ENCODE peak calls at places on chromosomes 3 and 15, in ten cellular contexts. One of them, this sample, is unnamed.

GRCh38 chr3:19886404-19886803 is 47.6 kb downstream of the EFHB start:
- DNase-seq in cardiac muscle cell: no peak
- DNase-seq in upper lobe of right lung: no peak
- DNase-seq in H9: no peak
- DNase-seq in tibial artery: no peak
- DNase-seq in hepatocyte: no peak
- DNase-seq in GM23338: no peak
- DNase-seq in effector memory CD4-positive, alpha-beta T cell: no peak
- DNase-seq in neural progenitor cell: no peak
- DNase-seq in CD4-positive, alpha-beta memory T cell: no peak
- DNase-seq in this sample: no peak

GRCh38 chr15:68337826-68338225 is 60.3 kb downstream of the FEM1B start:
- DNase-seq in tibial artery: peak; percentile 91
- DNase-seq in upper lobe of right lung: no peak
- DNase-seq in neural progenitor cell: no peak
- DNase-seq in hepatocyte: no peak
- DNase-seq in cardiac muscle cell: no peak
- DNase-seq in CD4-positive, alpha-beta memory T cell: no peak
- DNase-seq in effector memory CD4-positive, alpha-beta T cell: no peak
- DNase-seq in H9: no peak
- DNase-seq in GM23338: no peak
- DNase-seq in this sample: no peak

GRCh38 chr3:193400304-193400703 is 21.8 kb upstream of the ATP13A5 start:
- DNase-seq in CD4-positive, alpha-beta memory T cell: no peak
- DNase-seq in GM23338: no peak
- DNase-seq in upper lobe of right lung: no peak
- DNase-seq in effector memory CD4-positive, alpha-beta T cell: no peak
- DNase-seq in cardiac muscle cell: no peak
- DNase-seq in tibial artery: no peak
- DNase-seq in hepatocyte: no peak
- DNase-seq in H9: no peak
- DNase-seq in neural progenitor cell: no peak
- DNase-seq in this sample: no peak

GRCh38 chr3:159824341-159824740 is 164.3 kb upstream of the IL12A start:
- DNase-seq in GM23338: no peak
- DNase-seq in effector memory CD4-positive, alpha-beta T cell: no peak
- DNase-seq in upper lobe of right lung: no peak
- DNase-seq in CD4-positive, alpha-beta memory T cell: no peak
- DNase-seq in H9: no peak
- DNase-seq in cardiac muscle cell: peak; percentile 30
- DNase-seq in tibial artery: no peak
- DNase-seq in neural progenitor cell: no peak
- DNase-seq in hepatocyte: peak; percentile 75
- DNase-seq in this sample: no peak

GRCh38 chr3:23330568-23330967 is 127.4 kb downstream of the UBE2E2 start:
- DNase-seq in H9: no peak
- DNase-seq in effector memory CD4-positive, alpha-beta T cell: no peak
- DNase-seq in CD4-positive, alpha-beta memory T cell: no peak
- DNase-seq in hepatocyte: no peak
- DNase-seq in GM23338: no peak
- DNase-seq in neural progenitor cell: no peak
- DNase-seq in tibial artery: no peak
- DNase-seq in upper lobe of right lung: no peak
- DNase-seq in cardiac muscle cell: no peak
- DNase-seq in this sample: no peak

GRCh38 chr3:14453841-14454630 is 51.6 kb downstream of the SLC6A6 start:
- DNase-seq in neural progenitor cell: no peak
- DNase-seq in effector memory CD4-positive, alpha-beta T cell: no peak
- DNase-seq in tibial artery: no peak
- DNase-seq in CD4-positive, alpha-beta memory T cell: no peak
- DNase-seq in upper lobe of right lung: peak; percentile 48
- DNase-seq in hepatocyte: no peak
- DNase-seq in GM23338: no peak
- DNase-seq in cardiac muscle cell: peak; percentile 26
- DNase-seq in H9: no peak
- DNase-seq in this sample: no peak

GRCh38 chr3:42531470-42531869 is 29.0 kb downstream of the VIPR1 start:
- DNase-seq in tibial artery: no peak
- DNase-seq in GM23338: no peak
- DNase-seq in upper lobe of right lung: no peak
- DNase-seq in cardiac muscle cell: no peak
- DNase-seq in H9: no peak
- DNase-seq in hepatocyte: no peak
- DNase-seq in neural progenitor cell: no peak
- DNase-seq in CD4-positive, alpha-beta memory T cell: no peak
- DNase-seq in effector memory CD4-positive, alpha-beta T cell: no peak
- DNase-seq in this sample: no peak

GRCh38 chr3:159911011-159911663 is 77.5 kb upstream of the IL12A start:
- DNase-seq in effector memory CD4-positive, alpha-beta T cell: no peak
- DNase-seq in cardiac muscle cell: no peak
- DNase-seq in upper lobe of right lung: no peak
- DNase-seq in hepatocyte: no peak
- DNase-seq in neural progenitor cell: no peak
- DNase-seq in GM23338: no peak
- DNase-seq in tibial artery: no peak
- DNase-seq in H9: no peak
- DNase-seq in CD4-positive, alpha-beta memory T cell: no peak
- DNase-seq in this sample: no peak

GRCh38 chr15:71687902-71688508 is 122.3 kb upstream of the NR2E3 start:
- DNase-seq in H9: no peak
- DNase-seq in CD4-positive, alpha-beta memory T cell: no peak
- DNase-seq in GM23338: no peak
- DNase-seq in hepatocyte: no peak
- DNase-seq in tibial artery: no peak
- DNase-seq in cardiac muscle cell: no peak
- DNase-seq in upper lobe of right lung: no peak
- DNase-seq in neural progenitor cell: no peak
- DNase-seq in effector memory CD4-positive, alpha-beta T cell: no peak
- DNase-seq in this sample: no peak

GRCh38 chr3:13080591-13080990 is 7.4 kb upstream of the IQSEC1 start:
- DNase-seq in H9: no peak
- DNase-seq in GM23338: no peak
- DNase-seq in cardiac muscle cell: no peak
- DNase-seq in tibial artery: peak; percentile 94
- DNase-seq in CD4-positive, alpha-beta memory T cell: no peak
- DNase-seq in neural progenitor cell: no peak
- DNase-seq in effector memory CD4-positive, alpha-beta T cell: no peak
- DNase-seq in upper lobe of right lung: no peak
- DNase-seq in hepatocyte: no peak
- DNase-seq in this sample: no peak

GRCh38 chr15:81049835-81050234 is 49.1 kb downstream of the TLNRD1 start:
- DNase-seq in GM23338: no peak
- DNase-seq in H9: no peak
- DNase-seq in upper lobe of right lung: no peak
- DNase-seq in hepatocyte: no peak
- DNase-seq in neural progenitor cell: no peak
- DNase-seq in CD4-positive, alpha-beta memory T cell: no peak
- DNase-seq in tibial artery: no peak
- DNase-seq in effector memory CD4-positive, alpha-beta T cell: no peak
- DNase-seq in cardiac muscle cell: no peak
- DNase-seq in this sample: no peak

GRCh38 chr3:149316427-149316826 is 17.0 kb downstream of the TM4SF18 start:
- DNase-seq in hepatocyte: no peak
- DNase-seq in GM23338: no peak
- DNase-seq in CD4-positive, alpha-beta memory T cell: no peak
- DNase-seq in cardiac muscle cell: no peak
- DNase-seq in tibial artery: no peak
- DNase-seq in effector memory CD4-positive, alpha-beta T cell: no peak
- DNase-seq in neural progenitor cell: no peak
- DNase-seq in H9: no peak
- DNase-seq in upper lobe of right lung: no peak
- DNase-seq in this sample: no peak

GRCh38 chr3:42025388-42026138 is 63.7 kb upstream of the ULK4 start:
- DNase-seq in GM23338: peak; percentile 96
- DNase-seq in CD4-positive, alpha-beta memory T cell: no peak
- DNase-seq in neural progenitor cell: peak; percentile 95
- DNase-seq in upper lobe of right lung: peak; percentile 85
- DNase-seq in effector memory CD4-positive, alpha-beta T cell: no peak
- DNase-seq in tibial artery: peak; percentile 94
- DNase-seq in cardiac muscle cell: peak; percentile 81
- DNase-seq in H9: peak; percentile 93
- DNase-seq in hepatocyte: peak; percentile 96
- DNase-seq in this sample: peak; percentile 83

GRCh38 chr3:16905704-16906103 is 20.9 kb downstream of the PLCL2 start:
- DNase-seq in cardiac muscle cell: no peak
- DNase-seq in CD4-positive, alpha-beta memory T cell: no peak
- DNase-seq in neural progenitor cell: no peak
- DNase-seq in effector memory CD4-positive, alpha-beta T cell: no peak
- DNase-seq in GM23338: no peak
- DNase-seq in upper lobe of right lung: no peak
- DNase-seq in hepatocyte: no peak
- DNase-seq in tibial artery: no peak
- DNase-seq in H9: no peak
- DNase-seq in this sample: no peak

GRCh38 chr3:112675349-112675748 is 34.4 kb upstream of the CCDC80 start:
- DNase-seq in upper lobe of right lung: no peak
- DNase-seq in GM23338: no peak
- DNase-seq in cardiac muscle cell: no peak
- DNase-seq in effector memory CD4-positive, alpha-beta T cell: no peak
- DNase-seq in tibial artery: no peak
- DNase-seq in hepatocyte: no peak
- DNase-seq in CD4-positive, alpha-beta memory T cell: no peak
- DNase-seq in neural progenitor cell: no peak
- DNase-seq in H9: no peak
- DNase-seq in this sample: no peak

DNA sequence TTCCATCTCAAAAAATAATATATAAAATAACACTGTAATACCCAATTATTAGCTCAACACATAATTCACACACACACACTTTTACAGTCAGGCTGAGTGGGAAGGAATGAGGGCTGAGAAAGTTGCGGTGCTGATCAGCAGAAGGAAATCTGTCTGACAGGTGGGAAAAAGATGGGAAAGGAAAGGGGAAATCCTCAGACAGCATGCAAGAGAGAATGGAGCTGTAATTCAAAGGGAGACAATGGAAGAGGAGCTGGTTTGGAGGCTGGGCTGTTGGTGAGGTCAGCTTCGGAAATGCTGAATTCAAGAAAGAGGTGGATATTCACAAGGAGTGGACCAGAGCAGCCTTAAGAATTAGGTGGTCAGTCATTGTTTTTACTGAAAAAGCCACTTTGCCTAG is 121.6 kb upstream of the LMOD3 start:
- DNase-seq in CD4-positive, alpha-beta memory T cell: no peak
- DNase-seq in effector memory CD4-positive, alpha-beta T cell: no peak
- DNase-seq in H9: no peak
- DNase-seq in upper lobe of right lung: no peak
- DNase-seq in neural progenitor cell: peak; percentile 27
- DNase-seq in cardiac muscle cell: no peak
- DNase-seq in tibial artery: no peak
- DNase-seq in hepatocyte: no peak
- DNase-seq in GM23338: peak; percentile 21
- DNase-seq in this sample: no peak
- H3K4me1 ChIP-seq in CD4-positive, alpha-beta memory T cell: peaks cover 5% of the 10 kb centered on the region
- H3K4me1 ChIP-seq in effector memory CD4-positive, alpha-beta T cell: no peaks in the 10 kb centered on the region
- H3K4me1 ChIP-seq in H9: peaks cover 12% of the 10 kb centered on the region
- H3K4me1 ChIP-seq in upper lobe of right lung: peaks cover 22% of the 10 kb centered on the region
- H3K4me1 ChIP-seq in neural progenitor cell: peaks cover 43% of the 10 kb centered on the region
- H3K4me1 ChIP-seq in cardiac muscle cell: peaks cover 57% of the 10 kb centered on the region
- H3K4me1 ChIP-seq in tibial artery: no peaks in the 10 kb centered on the region
- H3K4me1 ChIP-seq in hepatocyte: peaks cover 14% of the 10 kb centered on the region
- H3K4me1 ChIP-seq in GM23338: peaks cover 37% of the 10 kb centered on the region
- H3K4me1 ChIP-seq in this sample: peaks cover 8% of the 10 kb centered on the region

GRCh38 chr3:195911946-195912270 is 3.6 kb upstream of the TNK2 start:
- DNase-seq in GM23338: no peak
- DNase-seq in H9: peak; percentile 45
- DNase-seq in cardiac muscle cell: no peak
- DNase-seq in hepatocyte: no peak
- DNase-seq in neural progenitor cell: no peak
- DNase-seq in tibial artery: peak; percentile 55
- DNase-seq in upper lobe of right lung: no peak
- DNase-seq in CD4-positive, alpha-beta memory T cell: no peak
- DNase-seq in effector memory CD4-positive, alpha-beta T cell: no peak
- DNase-seq in this sample: peak; percentile 31
- H3K27ac ChIP-seq in GM23338: no peak overlapping the region
- H3K27ac ChIP-seq in H9: no peak overlapping the region
- H3K27ac ChIP-seq in cardiac muscle cell: no peak overlapping the region
- H3K27ac ChIP-seq in hepatocyte: no peak overlapping the region
- H3K27ac ChIP-seq in neural progenitor cell: no peak overlapping the region
- H3K27ac ChIP-seq in tibial artery: no peak overlapping the region
- H3K27ac ChIP-seq in upper lobe of right lung: no peak overlapping the region
- H3K27ac ChIP-seq in CD4-positive, alpha-beta memory T cell: no peak overlapping the region
- H3K27ac ChIP-seq in effector memory CD4-positive, alpha-beta T cell: no peak overlapping the region
- H3K27ac ChIP-seq in this sample: no peak overlapping the region

GRCh38 chr15:75227663-75228280 is 26.1 kb downstream of the C15orf39 start:
- DNase-seq in GM23338: no peak
- DNase-seq in tibial artery: no peak
- DNase-seq in H9: no peak
- DNase-seq in cardiac muscle cell: no peak
- DNase-seq in upper lobe of right lung: peak; percentile 50
- DNase-seq in effector memory CD4-positive, alpha-beta T cell: no peak
- DNase-seq in hepatocyte: no peak
- DNase-seq in neural progenitor cell: no peak
- DNase-seq in CD4-positive, alpha-beta memory T cell: no peak
- DNase-seq in this sample: no peak
- H3K27me3 ChIP-seq in GM23338: no peaks in the 10 kb centered on the region
- H3K27me3 ChIP-seq in tibial artery: no peaks in the 10 kb centered on the region
- H3K27me3 ChIP-seq in H9: no peaks in the 10 kb centered on the region
- H3K27me3 ChIP-seq in cardiac muscle cell: no peaks in the 10 kb centered on the region
- H3K27me3 ChIP-seq in upper lobe of right lung: no peaks in the 10 kb centered on the region
- H3K27me3 ChIP-seq in effector memory CD4-positive, alpha-beta T cell: no peaks in the 10 kb centered on the region
- H3K27me3 ChIP-seq in hepatocyte: no peaks in the 10 kb centered on the region
- H3K27me3 ChIP-seq in neural progenitor cell: no peaks in the 10 kb centered on the region
- H3K27me3 ChIP-seq in CD4-positive, alpha-beta memory T cell: no peaks in the 10 kb centered on the region
- H3K27me3 ChIP-seq in this sample: no peaks in the 10 kb centered on the region

GRCh38 chr3:43913549-43913948 is 222.8 kb downstream of the ABHD5 start:
- DNase-seq in effector memory CD4-positive, alpha-beta T cell: no peak
- DNase-seq in tibial artery: no peak
- DNase-seq in GM23338: no peak
- DNase-seq in H9: no peak
- DNase-seq in upper lobe of right lung: no peak
- DNase-seq in neural progenitor cell: no peak
- DNase-seq in cardiac muscle cell: no peak
- DNase-seq in CD4-positive, alpha-beta memory T cell: no peak
- DNase-seq in hepatocyte: no peak
- DNase-seq in this sample: no peak

GRCh38 chr3:43913036-43913435 is 222.3 kb downstream of the ABHD5 start:
- DNase-seq in hepatocyte: no peak
- DNase-seq in neural progenitor cell: no peak
- DNase-seq in upper lobe of right lung: no peak
- DNase-seq in cardiac muscle cell: no peak
- DNase-seq in GM23338: no peak
- DNase-seq in CD4-positive, alpha-beta memory T cell: no peak
- DNase-seq in effector memory CD4-positive, alpha-beta T cell: no peak
- DNase-seq in tibial artery: no peak
- DNase-seq in H9: no peak
- DNase-seq in this sample: no peak

GRCh38 chr3:43910750-43911149 is 220.0 kb downstream of the ABHD5 start:
- DNase-seq in tibial artery: no peak
- DNase-seq in neural progenitor cell: no peak
- DNase-seq in effector memory CD4-positive, alpha-beta T cell: no peak
- DNase-seq in GM23338: no peak
- DNase-seq in CD4-positive, alpha-beta memory T cell: no peak
- DNase-seq in hepatocyte: no peak
- DNase-seq in H9: no peak
- DNase-seq in upper lobe of right lung: no peak
- DNase-seq in cardiac muscle cell: no peak
- DNase-seq in this sample: no peak

GRCh38 chr3:43915546-43915945 is 224.8 kb downstream of the ABHD5 start:
- DNase-seq in tibial artery: no peak
- DNase-seq in hepatocyte: no peak
- DNase-seq in upper lobe of right lung: no peak
- DNase-seq in GM23338: no peak
- DNase-seq in cardiac muscle cell: no peak
- DNase-seq in H9: no peak
- DNase-seq in CD4-positive, alpha-beta memory T cell: no peak
- DNase-seq in effector memory CD4-positive, alpha-beta T cell: no peak
- DNase-seq in neural progenitor cell: no peak
- DNase-seq in this sample: no peak

GRCh38 chr3:43914269-43914668 is 223.5 kb downstream of the ABHD5 start:
- DNase-seq in neural progenitor cell: no peak
- DNase-seq in tibial artery: no peak
- DNase-seq in CD4-positive, alpha-beta memory T cell: no peak
- DNase-seq in hepatocyte: no peak
- DNase-seq in effector memory CD4-positive, alpha-beta T cell: no peak
- DNase-seq in GM23338: no peak
- DNase-seq in upper lobe of right lung: no peak
- DNase-seq in cardiac muscle cell: no peak
- DNase-seq in H9: no peak
- DNase-seq in this sample: no peak
- H3K4me1 ChIP-seq in neural progenitor cell: no peaks in the 10 kb centered on the region
- H3K4me1 ChIP-seq in tibial artery: no peaks in the 10 kb centered on the region
- H3K4me1 ChIP-seq in CD4-positive, alpha-beta memory T cell: no peaks in the 10 kb centered on the region
- H3K4me1 ChIP-seq in hepatocyte: no peaks in the 10 kb centered on the region
- H3K4me1 ChIP-seq in effector memory CD4-positive, alpha-beta T cell: no peaks in the 10 kb centered on the region
- H3K4me1 ChIP-seq in GM23338: peaks cover 5% of the 10 kb centered on the region
- H3K4me1 ChIP-seq in upper lobe of right lung: no peaks in the 10 kb centered on the region
- H3K4me1 ChIP-seq in cardiac muscle cell: no peaks in the 10 kb centered on the region
- H3K4me1 ChIP-seq in H9: no peaks in the 10 kb centered on the region
- H3K4me1 ChIP-seq in this sample: peaks cover 2% of the 10 kb centered on the region

This sample was measured in left lung.